ENCODE peak calls at places on chromosomes 13 and 19, in nine cellular contexts. X is heart right ventricle, B is HCT116, O is lower leg skin, Q is upper lobe of left lung, Z is astrocyte, P is foreskin fibroblast, A is upper lobe of right lung, C is fibroblast of pulmonary artery. D is an unnamed sample.
A peak's percentile ranks its signal among the peaks of the same experiment; 100 is the strongest.

GRCh38 chr19:2462635-2463421 is 6.1 kb upstream of the LMNB2 start:
- DNase-seq in X (peak; percentile 93), B (peak; percentile 97), O (peak; percentile 96), Q (peak; percentile 77), Z (peak; percentile 99), P (peak; percentile 98), A (peak; percentile 91), C (peak; percentile 96), D (peak; percentile 86)

GRCh38 chr13:29587645-29588044 is 7.8 kb downstream of the SLC7A1 start:
- DNase-seq in X (no peak), B (no peak), O (no peak), Q (no peak), Z (peak; percentile 71), P (no peak), A (no peak), C (no peak), D (no peak)

GRCh38 chr13:36453518-36453917 is 21.2 kb downstream of the CCNA1 start:
- DNase-seq in X (no peak), B (no peak), O (no peak), Q (no peak), Z (no peak), P (no peak), A (no peak), C (peak; percentile 53), D (no peak)

GRCh38 chr19:53086949-53087348 is 16.3 kb downstream of the ZNF160 start:
- DNase-seq in X (peak; percentile 85), B (no peak), O (no peak), Q (peak; percentile 43), Z (no peak), P (peak; percentile 23), A (no peak), C (peak; percentile 70), D (peak; percentile 62)

GRCh38 chr13:38090913-38091312 is 221.3 kb upstream of the TRPC4 start:
- DNase-seq in X (no peak), B (no peak), O (no peak), Q (no peak), Z (no peak), P (no peak), A (no peak), C (no peak), D (no peak)

GRCh38 chr19:46909356-46909755 is 48.6 kb downstream of the ARHGAP35 start:
- DNase-seq in X (no peak), B (no peak), O (no peak), Q (no peak), Z (no peak), P (no peak), A (no peak), C (no peak), D (no peak)

GRCh38 chr13:101752432-101752831 is 300.0 kb downstream of the ITGBL1 start:
- DNase-seq in X (no peak), B (no peak), O (no peak), Q (no peak), Z (no peak), P (no peak), A (no peak), C (no peak), D (no peak)

GRCh38 chr19:33634361-33635091 is 12.8 kb downstream of the CHST8 start:
- DNase-seq in X (no peak), B (no peak), O (peak; percentile 60), Q (no peak), Z (no peak), P (no peak), A (peak; percentile 40), C (no peak), D (no peak)

GRCh38 chr19:57280913-57281425 is 684 bp downstream of the ZNF460 start:
- DNase-seq in X (no peak), B (no peak), O (no peak), Q (no peak), Z (no peak), P (no peak), A (no peak), C (no peak), D (no peak)

GRCh38 chr19:57279418-57280164 is 694 bp upstream of the ZNF460 start:
- DNase-seq in X (peak; percentile 92), B (peak; percentile 92), O (peak; percentile 97), Q (peak; percentile 92), Z (peak; percentile 99), P (peak; percentile 94), A (peak; percentile 93), C (peak; percentile 98), D (peak; percentile 96)

GRCh38 chr19:57280165-57280912 is at the start of gene ZNF460:
- DNase-seq in X (peak; percentile 98), B (peak; percentile 95), O (peak; percentile 99), Q (peak; percentile 96), Z (peak; percentile 94), P (peak; percentile 97), A (peak; percentile 98), C (peak; percentile 98), D (peak; percentile 97)

GRCh38 chr19:57271280-57271679 is 9.0 kb upstream of the ZNF460 start:
- DNase-seq in X (no peak), B (no peak), O (no peak), Q (no peak), Z (no peak), P (no peak), A (no peak), C (no peak), D (no peak)

DNA sequence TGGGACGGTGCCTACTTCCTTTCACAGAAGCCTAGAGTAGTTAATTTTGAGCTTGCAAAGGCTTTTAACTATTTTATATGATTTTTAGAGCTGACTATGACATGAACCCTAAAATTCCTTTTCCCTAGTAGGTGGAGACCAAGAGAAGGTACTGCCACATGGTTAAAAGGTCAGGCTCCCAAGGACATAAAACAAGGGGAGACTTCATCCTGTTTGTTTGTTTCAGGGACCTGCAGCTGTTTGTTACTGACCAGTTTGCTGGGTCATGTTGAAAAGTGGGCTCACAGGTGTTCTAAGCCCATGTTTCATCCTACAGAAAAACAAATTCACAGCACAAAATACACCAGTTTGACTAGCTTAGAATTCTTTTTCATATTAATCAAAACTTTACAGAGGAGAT is 3.9 kb upstream of the ZNF460 start:
- DNase-seq in X (no peak), B (no peak), O (no peak), Q (no peak), Z (no peak), P (no peak), A (no peak), C (no peak), D (no peak)
- TF ChIP-seq CTCF in X (no peak), B (no peak), O (no peak), Q (no peak), Z (no peak), P (no peak), A (no peak), C (no peak), D (no peak)

GRCh38 chr13:24746618-24747247 is 17.2 kb upstream of the RNF17 start:
- DNase-seq in X (no peak), B (no peak), O (peak; percentile 82), Q (no peak), Z (no peak), P (no peak), A (no peak), C (no peak), D (no peak)

GRCh38 chr13:24745516-24745860 is 18.5 kb upstream of the RNF17 start:
- DNase-seq in X (no peak), B (no peak), O (peak; percentile 79), Q (no peak), Z (no peak), P (no peak), A (no peak), C (no peak), D (no peak)

GRCh38 chr13:24747248-24748151 is 16.5 kb upstream of the RNF17 start:
- DNase-seq in X (no peak), B (no peak), O (peak; percentile 76), Q (no peak), Z (peak; percentile 2), P (no peak), A (peak; percentile 64), C (no peak), D (no peak)

GRCh38 chr13:24744247-24744646 is 19.7 kb upstream of the RNF17 start:
- DNase-seq in X (no peak), B (no peak), O (peak; percentile 74), Q (no peak), Z (no peak), P (no peak), A (no peak), C (no peak), D (no peak)

DNA sequence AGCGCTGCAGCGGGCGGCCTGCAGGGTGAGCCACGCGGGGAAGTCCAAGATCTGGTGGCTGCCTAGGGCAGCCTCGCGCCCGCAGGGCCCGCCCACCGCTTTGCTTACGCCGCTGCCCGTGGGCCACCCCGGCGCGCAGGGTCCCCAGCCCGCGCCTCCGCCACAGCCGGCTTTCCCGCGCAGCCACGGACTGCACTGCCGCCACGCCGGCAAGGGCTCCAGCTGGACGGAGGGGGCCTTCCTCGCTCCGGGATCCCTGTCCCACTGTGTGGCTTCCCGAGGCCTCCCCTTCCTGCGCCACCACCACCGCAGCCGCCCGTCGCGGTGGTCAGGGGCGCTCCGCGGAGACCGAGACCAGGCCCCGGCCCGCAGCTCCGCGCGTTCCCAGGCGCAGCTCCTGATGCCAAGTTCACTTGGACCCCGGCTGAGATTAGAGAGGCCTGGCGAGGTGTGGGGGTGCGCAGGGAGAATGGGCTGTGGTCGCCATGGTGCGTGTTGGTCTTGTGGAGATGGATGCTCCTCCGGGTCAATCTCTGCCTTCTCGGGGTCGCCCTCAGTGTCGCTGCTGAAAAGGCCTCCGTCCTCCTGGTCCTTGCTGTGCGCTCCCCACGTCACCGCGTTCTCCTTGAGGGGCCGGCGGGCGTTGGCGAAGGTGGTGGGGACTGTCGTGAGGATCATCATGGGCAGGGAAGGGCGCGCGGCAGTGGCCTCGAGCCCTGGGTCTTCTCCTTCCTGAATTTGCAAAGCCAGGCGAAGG is 17.9 kb upstream of the RNF17 start:
- DNase-seq in X (no peak), B (no peak), O (peak; percentile 61), Q (no peak), Z (no peak), P (no peak), A (no peak), C (no peak), D (no peak)
- H3K4me3 ChIP-seq in X (no peak overlapping the region), B (no peak overlapping the region), O (no peak overlapping the region), Q (no peak overlapping the region), Z (no peak overlapping the region), P (no peak overlapping the region), A (no peak overlapping the region), C (no peak overlapping the region), D (peak overlapping the region; percentile 43)

GRCh38 chr19:10416380-10417257 is 3.7 kb upstream of the PDE4A start:
- DNase-seq in X (peak; percentile 82), B (peak; percentile 89), O (peak; percentile 95), Q (peak; percentile 87), Z (peak; percentile 66), P (peak; percentile 85), A (peak; percentile 94), C (peak; percentile 94), D (peak; percentile 90)

GRCh38 chr19:10419646-10420443 is 493 bp upstream of the PDE4A start:
- DNase-seq in X (no peak), B (peak; percentile 84), O (peak; percentile 86), Q (no peak), Z (peak; percentile 68), P (peak; percentile 45), A (no peak), C (peak; percentile 56), D (no peak)

GRCh38 chr19:10417598-10418280 is 2.6 kb upstream of the PDE4A start:
- DNase-seq in X (no peak), B (no peak), O (no peak), Q (no peak), Z (no peak), P (no peak), A (no peak), C (no peak), D (no peak)

GRCh38 chr19:10419200-10419645 is 1.1 kb upstream of the PDE4A start:
- DNase-seq in X (no peak), B (no peak), O (peak; percentile 73), Q (no peak), Z (no peak), P (no peak), A (no peak), C (no peak), D (no peak)

GRCh38 chr19:10418281-10419199 is 1.8 kb upstream of the PDE4A start:
- DNase-seq in X (no peak), B (no peak), O (peak; percentile 75), Q (no peak), Z (no peak), P (no peak), A (no peak), C (no peak), D (no peak)
- TF ChIP-seq CTCF in X (no peak), B (no peak), O (no peak), Q (no peak), Z (no peak), P (peak; percentile 4), A (no peak), C (no peak), D (no peak)

GRCh38 chr19:58556633-58557252 is 1.7 kb downstream of the UBE2M start:
- DNase-seq in X (no peak), B (no peak), O (peak; percentile 78), Q (no peak), Z (no peak), P (no peak), A (no peak), C (no peak), D (no peak)

GRCh38 chr19:58554494-58555368 is at the start of gene CHMP2A:
- DNase-seq in X (peak; percentile 99), B (peak; percentile 93), O (peak; percentile 100), Q (peak; percentile 98), Z (peak; percentile 90), P (peak; percentile 96), A (peak; percentile 99), C (peak; percentile 97), D (peak; percentile 99)

GRCh38 chr19:58557253-58558065 is 952 bp downstream of the UBE2M start:
- DNase-seq in X (no peak), B (no peak), O (peak; percentile 78), Q (no peak), Z (no peak), P (no peak), A (no peak), C (no peak), D (no peak)

GRCh38 chr19:58555369-58555885 is 522 bp upstream of the CHMP2A start:
- DNase-seq in X (no peak), B (no peak), O (peak; percentile 86), Q (no peak), Z (no peak), P (no peak), A (no peak), C (no peak), D (no peak)

GRCh38 chr19:58555920-58556632 is 1.2 kb upstream of the CHMP2A start:
- DNase-seq in X (no peak), B (no peak), O (peak; percentile 86), Q (no peak), Z (no peak), P (no peak), A (no peak), C (no peak), D (no peak)
- H3K4me3 ChIP-seq in X (no peak overlapping the region), B (peak overlapping the region; percentile 93), O (no peak overlapping the region), Q (no peak overlapping the region), Z (no peak overlapping the region), P (peak overlapping the region; percentile 22), A (peak overlapping the region; percentile 67), C (no peak overlapping the region), D (no peak overlapping the region)